ENCODE peak calls at places on chromosome 12, in ten cellular contexts. C, V, W, L, A, U, O, G, P and H are unnamed samples.

GRCh38 chr12:43957732-43958131 is 121.9 kb downstream of the TMEM117 start:
- DNase-seq in A (no peak), V (peak; percentile 21), U (peak; percentile 12), L (peak; percentile 70), P (peak; percentile 75), C (peak; percentile 75), O (no peak), W (no peak), G (peak; percentile 52), H (no peak)

GRCh38 chr12:45938566-45938965 is 51.8 kb downstream of the SCAF11 start:
- DNase-seq in W (no peak), L (peak; percentile 7), P (no peak), O (no peak), G (no peak), V (no peak), A (no peak), U (no peak), C (peak; percentile 18), H (no peak)

GRCh38 chr12:98869886-98870285 is 224.8 kb downstream of the APAF1 start:
- DNase-seq in P (no peak), A (no peak), C (no peak), O (no peak), G (no peak), V (no peak), W (no peak), U (no peak), L (no peak), H (no peak)

GRCh38 chr12:101042211-101042610 is 167.8 kb downstream of the SLC5A8 start:
- DNase-seq in W (no peak), P (no peak), A (no peak), O (no peak), V (no peak), G (no peak), U (no peak), L (peak; percentile 45), C (no peak), H (peak; percentile 12)

GRCh38 chr12:10207136-10207535 is 5.5 kb upstream of the GABARAPL1 start:
- DNase-seq in G (no peak), V (no peak), L (no peak), P (peak; percentile 22), C (no peak), U (no peak), O (no peak), W (no peak), A (no peak), H (no peak)

GRCh38 chr12:84757978-84758377 is 154.6 kb downstream of the SLC6A15 start:
- DNase-seq in W (no peak), G (peak; percentile 57), O (no peak), P (peak; percentile 74), L (peak; percentile 73), V (no peak), C (peak; percentile 43), U (no peak), A (no peak), H (no peak)

GRCh38 chr12:79591988-79592387 is 98.8 kb downstream of the PAWR start:
- DNase-seq in G (peak; percentile 8), U (no peak), A (no peak), O (no peak), P (no peak), L (peak; percentile 14), W (no peak), C (peak; percentile 13), V (no peak), H (no peak)

GRCh38 chr12:73935817-73936216 is 601.8 kb upstream of the ATXN7L3B start:
- DNase-seq in L (peak; percentile 46), G (peak; percentile 2), U (no peak), P (no peak), O (no peak), V (no peak), C (no peak), W (no peak), A (no peak), H (no peak)

DNA sequence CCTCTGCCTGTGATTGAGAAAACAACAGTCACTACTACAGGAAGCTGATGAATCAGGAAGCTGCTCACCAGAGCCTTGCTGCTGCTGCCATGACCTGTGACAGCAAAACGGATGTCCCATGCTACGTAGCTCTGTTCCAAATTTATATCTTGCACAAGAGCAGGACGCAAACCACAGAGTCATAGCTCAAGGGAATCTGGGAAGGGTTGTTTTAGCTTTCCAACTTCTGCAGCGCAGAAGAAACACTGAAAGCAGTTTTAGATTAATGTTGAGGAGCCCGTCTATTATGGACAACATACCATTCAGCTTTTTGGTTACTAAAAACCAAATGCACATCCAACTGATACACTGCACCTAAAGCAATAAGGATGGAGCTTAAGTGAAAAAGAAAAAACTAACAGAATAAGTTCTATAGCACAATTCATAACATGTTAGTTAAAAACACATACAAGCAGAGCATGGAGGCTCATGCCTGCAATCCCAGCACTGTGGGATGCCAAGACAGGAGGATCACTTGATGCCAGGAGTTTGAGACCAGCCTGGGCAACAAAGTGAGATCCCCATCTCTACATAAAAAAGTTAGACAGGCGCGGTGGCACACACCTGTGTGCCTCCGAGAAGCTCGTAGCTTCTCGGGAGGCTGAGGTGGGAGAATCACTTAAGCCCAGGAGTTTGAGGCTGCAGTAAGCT is 1.7 kb upstream of the ANKRD33 start:
- DNase-seq in C (peak; percentile 98), O (peak; percentile 64), L (peak; percentile 80), W (peak; percentile 68), V (peak; percentile 55), A (peak; percentile 91), P (peak; percentile 95), G (peak; percentile 73), U (no peak), H (peak; percentile 59)
- H3K4me3 ChIP-seq in C (no peak overlapping the region), O (no peak overlapping the region), L (no peak overlapping the region), W (no peak overlapping the region), V (no peak overlapping the region), A (no peak overlapping the region), P (no peak overlapping the region), G (no peak overlapping the region), U (no peak overlapping the region), H (no peak overlapping the region)

DNA sequence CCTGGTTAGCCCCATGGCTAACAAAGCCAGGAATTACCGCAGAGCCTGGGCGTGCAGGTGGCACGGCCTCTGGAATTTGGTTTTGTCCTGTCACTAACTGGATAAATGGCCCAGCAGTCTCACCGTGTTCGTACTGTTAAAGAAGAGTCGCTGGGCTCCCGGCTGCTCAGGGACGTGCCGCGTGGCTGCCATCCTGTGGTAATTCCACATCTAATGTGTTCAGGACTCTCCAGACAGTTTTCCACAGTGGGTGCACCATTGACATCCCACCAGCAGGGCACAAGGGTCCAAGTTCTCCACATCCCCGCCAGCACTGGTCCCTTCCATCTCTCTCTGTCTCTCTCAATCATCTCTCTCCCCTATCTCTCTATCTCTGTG is 19.6 kb downstream of the NOC4L start:
- DNase-seq in U (no peak), V (no peak), P (no peak), O (no peak), W (no peak), G (no peak), C (no peak), A (no peak), L (no peak), H (no peak)
- TF ChIP-seq CTCF in U (peak; percentile 26), V (no peak), P (peak; percentile 24), O (no peak), W (no peak), G (peak; percentile 7), C (peak; percentile 30), A (no peak), L (no peak), H (no peak)

GRCh38 chr12:112998997-112999767 is 20.9 kb downstream of the OAS2 start:
- DNase-seq in V (no peak), U (no peak), P (no peak), L (no peak), C (no peak), A (no peak), G (no peak), O (no peak), W (no peak), H (peak; percentile 15)
- H3K4me3 ChIP-seq in V (no peak overlapping the region), U (no peak overlapping the region), P (no peak overlapping the region), L (no peak overlapping the region), C (no peak overlapping the region), A (no peak overlapping the region), G (no peak overlapping the region), O (no peak overlapping the region), W (no peak overlapping the region), H (no peak overlapping the region)

DNA sequence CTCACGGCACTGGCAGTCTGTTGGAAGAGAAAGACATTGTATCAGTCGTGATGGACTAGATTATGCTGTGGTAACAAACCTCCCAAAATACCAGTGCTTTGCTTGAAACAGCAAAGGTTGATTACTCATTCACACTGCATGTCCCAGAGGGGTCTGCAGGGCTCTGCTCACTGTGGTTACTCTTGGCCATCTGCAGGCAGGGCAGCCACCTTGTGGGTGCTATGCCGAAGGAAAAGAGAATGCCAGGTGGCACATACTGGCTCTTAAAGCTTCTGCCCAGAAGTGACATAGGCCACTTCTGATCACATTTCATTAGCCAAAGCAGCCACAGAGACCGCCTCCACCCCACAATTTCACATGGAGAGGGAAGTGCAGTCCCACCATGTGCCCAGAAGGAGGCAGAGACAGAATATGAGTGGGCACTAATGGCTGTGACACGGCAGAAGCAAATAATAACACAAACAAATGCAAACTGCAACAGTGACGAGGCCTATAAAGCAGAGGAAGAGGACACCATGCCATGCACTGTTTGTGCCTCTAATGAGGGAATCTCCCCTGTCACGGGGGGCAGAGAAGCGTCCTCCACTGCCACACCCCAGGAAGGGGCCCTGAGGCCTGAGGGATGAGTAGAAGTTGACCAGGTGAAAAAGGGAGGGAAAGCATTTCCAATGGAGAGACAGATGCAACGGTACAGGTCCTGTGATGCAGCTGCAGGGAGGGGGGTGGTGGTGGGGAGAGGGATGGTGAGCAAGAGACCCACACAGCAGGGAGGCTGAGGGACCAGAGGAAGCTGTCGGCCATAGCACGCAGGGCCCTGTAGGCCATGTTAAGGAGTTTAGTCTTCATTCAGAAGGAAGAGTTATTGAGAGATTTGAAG is 51.7 kb upstream of the KICS2 start:
- DNase-seq in W (no peak), U (peak; percentile 11), L (peak; percentile 62), V (peak; percentile 27), P (peak; percentile 20), C (peak; percentile 54), A (no peak), G (peak; percentile 9), O (no peak), H (no peak)
- TF ChIP-seq CTCF in W (peak; percentile 26), U (peak; percentile 71), L (peak; percentile 71), V (no peak), P (peak; percentile 42), C (peak; percentile 70), A (no peak), G (peak; percentile 79), O (peak; percentile 47), H (no peak)